ENCODE peak calls at places on chromosome 11, in five cellular contexts. J is NCI-H345, I is GM12891, W is neural crest cell, V is brain microvascular endothelial cell. H is an unnamed sample.

GRCh38 chr11:6646040-6646439 is 9.6 kb downstream of the DCHS1 start:
- DNase-seq in J (no peak), I (no peak), W (no peak), V (peak), H (no peak)

GRCh38 chr11:117484159-117484558 is 156.5 kb downstream of the CEP164 start:
- DNase-seq in J (no peak), I (no peak), W (no peak), V (no peak), H (no peak)

GRCh38 chr11:35792148-35792845 is 129.7 kb downstream of the TRIM44 start:
- DNase-seq in J (no peak), I (no peak), W (no peak), V (no peak), H (no peak)

GRCh38 chr11:91265946-91266345 is 958.7 kb upstream of the FAT3 start:
- DNase-seq in J (no peak), I (no peak), W (no peak), V (no peak), H (no peak)

GRCh38 chr11:134592391-134592990 is 180.4 kb upstream of the B3GAT1 start:
- DNase-seq in J (no peak), I (no peak), W (peak), V (peak), H (no peak)

GRCh38 chr11:14907411-14908213 is 15.6 kb upstream of the CYP2R1 start:
- DNase-seq in J (peak), I (no peak), W (peak), V (peak), H (no peak)

GRCh38 chr11:93626038-93626437 is 35.4 kb upstream of the CEP295 start:
- DNase-seq in J (no peak), I (no peak), W (no peak), V (no peak), H (no peak)

GRCh38 chr11:29255401-29255800 is 761.4 kb downstream of the KCNA4 start:
- DNase-seq in J (no peak), I (no peak), W (no peak), V (no peak), H (peak)

GRCh38 chr11:60485987-60486386 is 6.6 kb upstream of the MS4A12 start:
- DNase-seq in J (no peak), I (peak), W (peak), V (no peak), H (no peak)

GRCh38 chr11:63839508-63840355 is 822 bp downstream of the MARK2 start:
- DNase-seq in J (peak), I (no peak), W (no peak), V (no peak), H (no peak)

GRCh38 chr11:27807594-27807993 is 107.3 kb upstream of the BDNF start:
- DNase-seq in J (no peak), I (no peak), W (no peak), V (no peak), H (no peak)

GRCh38 chr11:68927280-68928107 is 23.8 kb downstream of the IGHMBP2 start:
- DNase-seq in J (no peak), I (peak), W (no peak), V (no peak), H (no peak)

GRCh38 chr11:134562176-134562575 is 150.1 kb upstream of the B3GAT1 start:
- DNase-seq in J (no peak), I (no peak), W (no peak), V (no peak), H (no peak)